ENCODE peak calls at places on chromosomes 2 and 18, in nine cellular contexts. One of them, this sample, is unnamed.

GRCh38 chr2:75324716-75325291 is 125.5 kb upstream of the TACR1 start:
- DNase-seq in esophagus squamous epithelium: no peak
- DNase-seq in HCT116: no peak
- DNase-seq in bronchial epithelial cell: no peak
- DNase-seq in fibroblast of the aortic adventitia: no peak
- DNase-seq in CD8-positive, alpha-beta T cell: no peak
- DNase-seq in PC-3: no peak
- DNase-seq in right cardiac atrium: no peak
- DNase-seq in NB4: no peak
- DNase-seq in this sample: no peak

GRCh38 chr2:36800381-36800780 is 103.9 kb downstream of the VIT start:
- DNase-seq in esophagus squamous epithelium: no peak
- DNase-seq in HCT116: no peak
- DNase-seq in bronchial epithelial cell: no peak
- DNase-seq in fibroblast of the aortic adventitia: no peak
- DNase-seq in CD8-positive, alpha-beta T cell: peak; percentile 2
- DNase-seq in PC-3: no peak
- DNase-seq in right cardiac atrium: no peak
- DNase-seq in NB4: no peak
- DNase-seq in this sample: no peak

GRCh38 chr2:48829036-48829435 is 73.5 kb upstream of the LHCGR start:
- DNase-seq in esophagus squamous epithelium: no peak
- DNase-seq in HCT116: no peak
- DNase-seq in bronchial epithelial cell: peak; percentile 34
- DNase-seq in fibroblast of the aortic adventitia: no peak
- DNase-seq in CD8-positive, alpha-beta T cell: no peak
- DNase-seq in PC-3: no peak
- DNase-seq in right cardiac atrium: no peak
- DNase-seq in NB4: no peak
- DNase-seq in this sample: peak; percentile 56

GRCh38 chr18:34292594-34292993 is 67.9 kb upstream of the NOL4 start:
- DNase-seq in esophagus squamous epithelium: no peak
- DNase-seq in HCT116: no peak
- DNase-seq in bronchial epithelial cell: no peak
- DNase-seq in fibroblast of the aortic adventitia: no peak
- DNase-seq in CD8-positive, alpha-beta T cell: no peak
- DNase-seq in PC-3: no peak
- DNase-seq in right cardiac atrium: no peak
- DNase-seq in NB4: no peak
- DNase-seq in this sample: no peak

GRCh38 chr2:59182249-59182648 is 941.1 kb upstream of the FANCL start:
- DNase-seq in esophagus squamous epithelium: no peak
- DNase-seq in HCT116: no peak
- DNase-seq in bronchial epithelial cell: peak; percentile 10
- DNase-seq in fibroblast of the aortic adventitia: no peak
- DNase-seq in CD8-positive, alpha-beta T cell: no peak
- DNase-seq in PC-3: peak; percentile 35
- DNase-seq in right cardiac atrium: no peak
- DNase-seq in NB4: peak; percentile 38
- DNase-seq in this sample: no peak

GRCh38 chr2:40369619-40370397 is 82.1 kb downstream of the SLC8A1 start:
- DNase-seq in esophagus squamous epithelium: no peak
- DNase-seq in HCT116: no peak
- DNase-seq in bronchial epithelial cell: peak; percentile 34
- DNase-seq in fibroblast of the aortic adventitia: peak; percentile 54
- DNase-seq in CD8-positive, alpha-beta T cell: no peak
- DNase-seq in PC-3: no peak
- DNase-seq in right cardiac atrium: no peak
- DNase-seq in NB4: peak; percentile 12
- DNase-seq in this sample: peak; percentile 29

GRCh38 chr2:202314116-202314515 is 48.6 kb downstream of the NOP58 start:
- DNase-seq in esophagus squamous epithelium: no peak
- DNase-seq in HCT116: no peak
- DNase-seq in bronchial epithelial cell: no peak
- DNase-seq in fibroblast of the aortic adventitia: no peak
- DNase-seq in CD8-positive, alpha-beta T cell: no peak
- DNase-seq in PC-3: no peak
- DNase-seq in right cardiac atrium: no peak
- DNase-seq in NB4: no peak
- DNase-seq in this sample: no peak

GRCh38 chr2:46796843-46797625 is 118.6 kb downstream of the MCFD2 start:
- DNase-seq in esophagus squamous epithelium: no peak
- DNase-seq in HCT116: no peak
- DNase-seq in bronchial epithelial cell: no peak
- DNase-seq in fibroblast of the aortic adventitia: no peak
- DNase-seq in CD8-positive, alpha-beta T cell: no peak
- DNase-seq in PC-3: no peak
- DNase-seq in right cardiac atrium: no peak
- DNase-seq in NB4: no peak
- DNase-seq in this sample: no peak

GRCh38 chr18:676069-676468 is 18.6 kb downstream of the TYMS start:
- DNase-seq in esophagus squamous epithelium: no peak
- DNase-seq in HCT116: no peak
- DNase-seq in bronchial epithelial cell: no peak
- DNase-seq in fibroblast of the aortic adventitia: no peak
- DNase-seq in CD8-positive, alpha-beta T cell: no peak
- DNase-seq in PC-3: no peak
- DNase-seq in right cardiac atrium: peak; percentile 63
- DNase-seq in NB4: no peak
- DNase-seq in this sample: no peak

GRCh38 chr18:77141401-77142118 is 9.0 kb upstream of the MBP start:
- DNase-seq in esophagus squamous epithelium: no peak
- DNase-seq in HCT116: no peak
- DNase-seq in bronchial epithelial cell: no peak
- DNase-seq in fibroblast of the aortic adventitia: no peak
- DNase-seq in CD8-positive, alpha-beta T cell: no peak
- DNase-seq in PC-3: no peak
- DNase-seq in right cardiac atrium: no peak
- DNase-seq in NB4: no peak
- DNase-seq in this sample: no peak

GRCh38 chr18:48064978-48065600 is 134.6 kb upstream of the SMAD2 start:
- DNase-seq in esophagus squamous epithelium: no peak
- DNase-seq in HCT116: no peak
- DNase-seq in bronchial epithelial cell: no peak
- DNase-seq in fibroblast of the aortic adventitia: no peak
- DNase-seq in CD8-positive, alpha-beta T cell: no peak
- DNase-seq in PC-3: no peak
- DNase-seq in right cardiac atrium: no peak
- DNase-seq in NB4: no peak
- DNase-seq in this sample: peak; percentile 27

GRCh38 chr2:84958135-84959044 is 12.6 kb upstream of the KCMF1 start:
- DNase-seq in esophagus squamous epithelium: no peak
- DNase-seq in HCT116: peak; percentile 93
- DNase-seq in bronchial epithelial cell: peak; percentile 100
- DNase-seq in fibroblast of the aortic adventitia: peak; percentile 92
- DNase-seq in CD8-positive, alpha-beta T cell: no peak
- DNase-seq in PC-3: peak; percentile 99
- DNase-seq in right cardiac atrium: no peak
- DNase-seq in NB4: no peak
- DNase-seq in this sample: peak; percentile 99

GRCh38 chr2:165572155-165572554 is 102.7 kb downstream of the CSRNP3 start:
- DNase-seq in esophagus squamous epithelium: no peak
- DNase-seq in HCT116: no peak
- DNase-seq in bronchial epithelial cell: no peak
- DNase-seq in fibroblast of the aortic adventitia: no peak
- DNase-seq in CD8-positive, alpha-beta T cell: no peak
- DNase-seq in PC-3: no peak
- DNase-seq in right cardiac atrium: peak; percentile 47
- DNase-seq in NB4: no peak
- DNase-seq in this sample: no peak

GRCh38 chr2:131016826-131017596 is 76.2 kb downstream of the FAM168B start:
- DNase-seq in esophagus squamous epithelium: no peak
- DNase-seq in HCT116: no peak
- DNase-seq in bronchial epithelial cell: peak; percentile 100
- DNase-seq in fibroblast of the aortic adventitia: peak; percentile 47
- DNase-seq in CD8-positive, alpha-beta T cell: no peak
- DNase-seq in PC-3: peak; percentile 92
- DNase-seq in right cardiac atrium: no peak
- DNase-seq in NB4: no peak
- DNase-seq in this sample: peak; percentile 99

GRCh38 chr18:66193394-66193793 is 410.5 kb downstream of the CDH19 start:
- DNase-seq in esophagus squamous epithelium: no peak
- DNase-seq in HCT116: no peak
- DNase-seq in bronchial epithelial cell: no peak
- DNase-seq in fibroblast of the aortic adventitia: no peak
- DNase-seq in CD8-positive, alpha-beta T cell: no peak
- DNase-seq in PC-3: no peak
- DNase-seq in right cardiac atrium: no peak
- DNase-seq in NB4: no peak
- DNase-seq in this sample: no peak

GRCh38 chr2:17101596-17101995 is 416.6 kb downstream of the RAD51AP2 start:
- DNase-seq in esophagus squamous epithelium: no peak
- DNase-seq in HCT116: no peak
- DNase-seq in bronchial epithelial cell: no peak
- DNase-seq in fibroblast of the aortic adventitia: no peak
- DNase-seq in CD8-positive, alpha-beta T cell: no peak
- DNase-seq in PC-3: no peak
- DNase-seq in right cardiac atrium: no peak
- DNase-seq in NB4: no peak
- DNase-seq in this sample: no peak

GRCh38 chr2:33521791-33522281 is 45.4 kb downstream of the RASGRP3 start:
- DNase-seq in esophagus squamous epithelium: no peak
- DNase-seq in HCT116: no peak
- DNase-seq in bronchial epithelial cell: no peak
- DNase-seq in fibroblast of the aortic adventitia: peak; percentile 98
- DNase-seq in CD8-positive, alpha-beta T cell: no peak
- DNase-seq in PC-3: no peak
- DNase-seq in right cardiac atrium: no peak
- DNase-seq in NB4: no peak
- DNase-seq in this sample: no peak

GRCh38 chr2:12303181-12304030 is 413.3 kb upstream of the TRIB2 start:
- DNase-seq in esophagus squamous epithelium: no peak
- DNase-seq in HCT116: no peak
- DNase-seq in bronchial epithelial cell: peak; percentile 41
- DNase-seq in fibroblast of the aortic adventitia: peak; percentile 77
- DNase-seq in CD8-positive, alpha-beta T cell: no peak
- DNase-seq in PC-3: peak; percentile 87
- DNase-seq in right cardiac atrium: no peak
- DNase-seq in NB4: peak; percentile 92
- DNase-seq in this sample: peak; percentile 51

GRCh38 chr2:163774862-163775261 is 39.1 kb upstream of the FIGN start:
- DNase-seq in esophagus squamous epithelium: no peak
- DNase-seq in HCT116: peak; percentile 19
- DNase-seq in bronchial epithelial cell: peak; percentile 97
- DNase-seq in fibroblast of the aortic adventitia: peak; percentile 91
- DNase-seq in CD8-positive, alpha-beta T cell: no peak
- DNase-seq in PC-3: peak; percentile 95
- DNase-seq in right cardiac atrium: no peak
- DNase-seq in NB4: no peak
- DNase-seq in this sample: peak; percentile 97

GRCh38 chr2:127400897-127401756 is 13.4 kb upstream of the MAP3K2 start:
- DNase-seq in esophagus squamous epithelium: no peak
- DNase-seq in HCT116: no peak
- DNase-seq in bronchial epithelial cell: peak; percentile 96
- DNase-seq in fibroblast of the aortic adventitia: no peak
- DNase-seq in CD8-positive, alpha-beta T cell: no peak
- DNase-seq in PC-3: peak; percentile 84
- DNase-seq in right cardiac atrium: peak; percentile 73
- DNase-seq in NB4: no peak
- DNase-seq in this sample: peak; percentile 94

GRCh38 chr18:10131783-10132381 is 218.1 kb downstream of the VAPA start:
- DNase-seq in esophagus squamous epithelium: no peak
- DNase-seq in HCT116: no peak
- DNase-seq in bronchial epithelial cell: no peak
- DNase-seq in fibroblast of the aortic adventitia: no peak
- DNase-seq in CD8-positive, alpha-beta T cell: no peak
- DNase-seq in PC-3: no peak
- DNase-seq in right cardiac atrium: peak; percentile 61
- DNase-seq in NB4: no peak
- DNase-seq in this sample: no peak
- H3K4me3 ChIP-seq in esophagus squamous epithelium: peak overlapping the region; percentile 25
- H3K4me3 ChIP-seq in HCT116: peak overlapping the region; percentile 35
- H3K4me3 ChIP-seq in bronchial epithelial cell: peak overlapping the region; percentile 29
- H3K4me3 ChIP-seq in fibroblast of the aortic adventitia: no peak overlapping the region
- H3K4me3 ChIP-seq in CD8-positive, alpha-beta T cell: no peak overlapping the region
- H3K4me3 ChIP-seq in PC-3: peak overlapping the region; percentile 62
- H3K4me3 ChIP-seq in right cardiac atrium: peak overlapping the region; percentile 47
- H3K4me3 ChIP-seq in NB4: no peak overlapping the region
- H3K4me3 ChIP-seq in this sample: peak overlapping the region; percentile 7

GRCh38 chr2:149036507-149037293 is 1.8 kb upstream of the LYPD6B start:
- DNase-seq in esophagus squamous epithelium: no peak
- DNase-seq in HCT116: no peak
- DNase-seq in bronchial epithelial cell: no peak
- DNase-seq in fibroblast of the aortic adventitia: no peak
- DNase-seq in CD8-positive, alpha-beta T cell: no peak
- DNase-seq in PC-3: no peak
- DNase-seq in right cardiac atrium: no peak
- DNase-seq in NB4: no peak
- DNase-seq in this sample: no peak
- H3K4me3 ChIP-seq in esophagus squamous epithelium: no peak overlapping the region
- H3K4me3 ChIP-seq in HCT116: no peak overlapping the region
- H3K4me3 ChIP-seq in bronchial epithelial cell: no peak overlapping the region
- H3K4me3 ChIP-seq in fibroblast of the aortic adventitia: no peak overlapping the region
- H3K4me3 ChIP-seq in CD8-positive, alpha-beta T cell: no peak overlapping the region
- H3K4me3 ChIP-seq in PC-3: no peak overlapping the region
- H3K4me3 ChIP-seq in right cardiac atrium: no peak overlapping the region
- H3K4me3 ChIP-seq in NB4: no peak overlapping the region
- H3K4me3 ChIP-seq in this sample: no peak overlapping the region

DNA sequence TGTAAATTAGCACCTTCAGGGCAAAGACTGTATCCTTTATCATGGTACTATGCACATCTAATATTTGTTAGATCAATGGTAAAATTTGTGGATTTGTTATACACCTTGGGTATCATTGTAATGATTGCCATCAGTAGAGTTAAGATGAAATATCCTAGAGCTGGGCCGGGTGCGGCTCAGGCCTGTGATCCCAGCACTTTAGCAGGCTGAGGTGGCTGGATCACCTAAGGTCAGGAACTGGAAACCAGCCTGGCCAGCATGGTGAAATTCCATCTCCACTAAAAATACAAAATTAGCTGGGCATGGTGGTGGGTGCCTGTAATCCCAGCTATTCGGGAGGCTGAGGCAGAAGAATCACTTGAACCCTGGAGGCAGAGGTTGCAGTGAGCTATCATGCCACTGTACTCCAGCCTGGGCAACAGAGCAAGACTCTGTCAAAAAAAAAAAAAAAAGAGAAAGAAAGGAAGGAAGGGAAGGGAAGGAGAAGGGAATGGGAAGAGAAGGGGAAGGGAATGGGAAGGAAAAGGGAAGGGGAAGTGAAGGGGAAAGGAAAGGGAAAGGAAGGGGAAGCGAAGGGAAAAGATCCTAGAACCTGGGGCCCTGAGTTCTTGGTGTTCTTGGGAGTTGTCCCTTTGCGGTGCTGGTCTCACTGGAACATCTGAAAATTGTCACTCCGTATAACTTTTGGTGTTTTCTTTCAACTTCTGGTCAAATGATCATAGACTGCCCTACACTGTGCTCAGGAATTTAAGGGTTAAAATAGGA is 71.1 kb upstream of the NEUROD1 start:
- DNase-seq in esophagus squamous epithelium: no peak
- DNase-seq in HCT116: no peak
- DNase-seq in bronchial epithelial cell: no peak
- DNase-seq in fibroblast of the aortic adventitia: no peak
- DNase-seq in CD8-positive, alpha-beta T cell: no peak
- DNase-seq in PC-3: no peak
- DNase-seq in right cardiac atrium: no peak
- DNase-seq in NB4: no peak
- DNase-seq in this sample: no peak
- H3K4me3 ChIP-seq in esophagus squamous epithelium: no peak overlapping the region
- H3K4me3 ChIP-seq in HCT116: no peak overlapping the region
- H3K4me3 ChIP-seq in bronchial epithelial cell: no peak overlapping the region
- H3K4me3 ChIP-seq in fibroblast of the aortic adventitia: no peak overlapping the region
- H3K4me3 ChIP-seq in CD8-positive, alpha-beta T cell: no peak overlapping the region
- H3K4me3 ChIP-seq in PC-3: no peak overlapping the region
- H3K4me3 ChIP-seq in right cardiac atrium: no peak overlapping the region
- H3K4me3 ChIP-seq in NB4: no peak overlapping the region
- H3K4me3 ChIP-seq in this sample: no peak overlapping the region

GRCh38 chr2:236165491-236166156 is 2.6 kb downstream of the GBX2 start:
- DNase-seq in esophagus squamous epithelium: no peak
- DNase-seq in HCT116: no peak
- DNase-seq in bronchial epithelial cell: no peak
- DNase-seq in fibroblast of the aortic adventitia: no peak
- DNase-seq in CD8-positive, alpha-beta T cell: no peak
- DNase-seq in PC-3: no peak
- DNase-seq in right cardiac atrium: no peak
- DNase-seq in NB4: no peak
- DNase-seq in this sample: no peak
- H3K4me3 ChIP-seq in esophagus squamous epithelium: no peak overlapping the region
- H3K4me3 ChIP-seq in HCT116: peak overlapping the region; percentile 51
- H3K4me3 ChIP-seq in bronchial epithelial cell: no peak overlapping the region
- H3K4me3 ChIP-seq in fibroblast of the aortic adventitia: no peak overlapping the region
- H3K4me3 ChIP-seq in CD8-positive, alpha-beta T cell: no peak overlapping the region
- H3K4me3 ChIP-seq in PC-3: peak overlapping the region; percentile 91
- H3K4me3 ChIP-seq in right cardiac atrium: peak overlapping the region; percentile 11
- H3K4me3 ChIP-seq in NB4: no peak overlapping the region
- H3K4me3 ChIP-seq in this sample: no peak overlapping the region

This sample was measured in epithelial cell of esophagus.